ENCODE peak calls at places on chromosome 1, in four cellular contexts. I is IMR-90, M is PC-3, J is fibroblast of lung. L is an unnamed sample.
A peak's percentile ranks its signal among the peaks of the same experiment; 100 is the strongest.

GRCh38 chr1:26477446-26478152 is 5.4 kb downstream of the HMGN2 start:
- DNase-seq in I (peak; percentile 19), M (no peak), J (peak; percentile 26), L (peak; percentile 29)

GRCh38 chr1:99969260-99969728 is 502 bp upstream of the SLC35A3 start:
- DNase-seq in M (peak; percentile 24), J (no peak), I (no peak), L (peak; percentile 44)

GRCh38 chr1:175013445-175013844 is 9.8 kb downstream of the MRPS14 start:
- DNase-seq in I (no peak), J (no peak), M (no peak), L (no peak)

GRCh38 chr1:200969726-200970521 is 53.6 kb downstream of the KIF21B start:
- DNase-seq in J (no peak), M (no peak), I (no peak), L (peak; percentile 74)

GRCh38 chr1:94434339-94435092 is 16.3 kb downstream of the ABCD3 start:
- DNase-seq in I (peak; percentile 55), J (peak; percentile 22), M (no peak), L (no peak)

GRCh38 chr1:209790286-209791193 is 6.2 kb upstream of the C1orf74 start:
- DNase-seq in I (peak; percentile 6), M (no peak), J (peak; percentile 17), L (no peak)

GRCh38 chr1:117008675-117009074 is 7.1 kb downstream of the CD101 start:
- DNase-seq in J (no peak), I (no peak), M (no peak), L (no peak)

GRCh38 chr1:12179111-12179519 is 12.3 kb downstream of the TNFRSF1B start:
- DNase-seq in J (peak; percentile 85), I (peak; percentile 88), M (no peak), L (peak; percentile 98)

GRCh38 chr1:37167479-37167878 is 133.2 kb upstream of the GRIK3 start:
- DNase-seq in I (no peak), J (no peak), M (no peak), L (no peak)

GRCh38 chr1:169928438-169929209 is 34.9 kb upstream of the SCYL3 start:
- DNase-seq in I (peak; percentile 72), J (peak; percentile 62), M (peak; percentile 61), L (no peak)

GRCh38 chr1:202710070-202711025 is at the start of gene SYT2:
- DNase-seq in I (no peak), J (peak; percentile 31), M (no peak), L (peak; percentile 79)

GRCh38 chr1:179731643-179732042 is 11.4 kb upstream of the FAM163A start:
- DNase-seq in J (no peak), I (no peak), M (peak; percentile 26), L (no peak)
- H3K4me2 ChIP-seq in J (no peak overlapping the region), I (no peak overlapping the region), M (no peak overlapping the region), L (no peak overlapping the region)

DNA sequence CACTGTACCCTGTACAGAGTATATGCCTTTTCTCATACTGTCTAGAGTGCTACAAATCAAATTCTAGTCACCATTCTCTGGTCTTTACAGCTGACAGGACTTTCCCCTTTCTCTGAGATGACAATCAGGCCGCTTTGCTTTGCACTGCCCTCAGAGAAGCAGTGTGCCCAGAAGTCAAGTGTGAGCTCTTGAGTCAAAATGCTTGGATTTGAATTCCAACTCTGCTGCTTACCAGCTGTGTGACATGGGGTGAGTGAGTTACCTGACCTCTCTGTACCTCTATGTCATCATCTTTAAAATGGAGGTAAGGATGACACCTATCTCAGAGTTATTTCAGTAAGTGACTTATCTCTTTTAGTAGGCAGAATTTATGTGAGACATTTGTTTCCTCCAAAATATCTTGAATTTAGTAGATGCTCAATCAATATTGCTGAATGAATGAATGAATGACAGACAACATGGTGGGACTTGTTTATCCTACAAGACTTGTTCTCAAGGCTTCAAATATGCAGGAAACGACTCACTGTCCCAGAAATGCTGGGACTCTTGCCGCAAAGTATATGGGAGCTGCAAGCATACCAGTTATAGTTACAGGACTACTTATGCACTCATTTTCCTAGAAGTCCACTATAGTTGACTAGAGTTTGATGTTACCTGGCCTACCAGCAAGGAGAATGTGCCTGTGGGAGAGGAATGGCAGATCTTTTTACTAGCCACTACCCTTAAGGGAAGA is 38.0 kb upstream of the A3GALT2 start:
- DNase-seq in J (peak; percentile 42), I (no peak), M (peak; percentile 23), L (no peak)
- H3K27ac ChIP-seq in J (no peak overlapping the region), I (no peak overlapping the region), M (no peak overlapping the region), L (no peak overlapping the region)

GRCh38 chr1:234913771-234914170 is 214.9 kb downstream of the TOMM20 start:
- DNase-seq in M (no peak), I (no peak), J (no peak), L (no peak)
- H3K4me1 ChIP-seq in M (no peaks in the 10 kb centered on the region), I (peaks cover 5% of the 10 kb centered on the region), J (no peaks in the 10 kb centered on the region), L (peaks cover 20% of the 10 kb centered on the region)

DNA sequence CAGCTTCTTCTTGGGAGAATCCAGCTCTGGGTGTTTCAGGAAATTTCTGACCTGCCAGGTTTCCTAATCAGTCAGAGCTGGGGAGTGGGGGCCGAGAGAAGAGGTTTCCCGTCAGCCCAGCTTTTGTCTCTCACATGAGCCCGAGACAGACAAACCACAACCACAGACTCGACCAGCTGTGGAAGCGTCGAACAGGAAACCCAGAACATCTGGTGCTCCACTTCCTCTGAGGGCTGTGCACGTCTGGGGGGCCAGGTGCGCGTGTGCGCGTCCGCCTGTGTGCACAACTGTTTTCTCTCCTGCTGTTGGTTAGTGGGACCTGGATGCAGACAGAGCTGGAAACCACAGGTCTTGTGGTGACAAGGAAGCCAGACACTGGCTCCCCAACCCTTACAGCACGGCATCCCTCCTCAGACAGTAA is 113.0 kb upstream of the SLC25A33 start:
- DNase-seq in J (peak; percentile 32), M (no peak), I (no peak), L (no peak)
- H3K4me2 ChIP-seq in J (no peak overlapping the region), M (no peak overlapping the region), I (no peak overlapping the region), L (no peak overlapping the region)

DNA sequence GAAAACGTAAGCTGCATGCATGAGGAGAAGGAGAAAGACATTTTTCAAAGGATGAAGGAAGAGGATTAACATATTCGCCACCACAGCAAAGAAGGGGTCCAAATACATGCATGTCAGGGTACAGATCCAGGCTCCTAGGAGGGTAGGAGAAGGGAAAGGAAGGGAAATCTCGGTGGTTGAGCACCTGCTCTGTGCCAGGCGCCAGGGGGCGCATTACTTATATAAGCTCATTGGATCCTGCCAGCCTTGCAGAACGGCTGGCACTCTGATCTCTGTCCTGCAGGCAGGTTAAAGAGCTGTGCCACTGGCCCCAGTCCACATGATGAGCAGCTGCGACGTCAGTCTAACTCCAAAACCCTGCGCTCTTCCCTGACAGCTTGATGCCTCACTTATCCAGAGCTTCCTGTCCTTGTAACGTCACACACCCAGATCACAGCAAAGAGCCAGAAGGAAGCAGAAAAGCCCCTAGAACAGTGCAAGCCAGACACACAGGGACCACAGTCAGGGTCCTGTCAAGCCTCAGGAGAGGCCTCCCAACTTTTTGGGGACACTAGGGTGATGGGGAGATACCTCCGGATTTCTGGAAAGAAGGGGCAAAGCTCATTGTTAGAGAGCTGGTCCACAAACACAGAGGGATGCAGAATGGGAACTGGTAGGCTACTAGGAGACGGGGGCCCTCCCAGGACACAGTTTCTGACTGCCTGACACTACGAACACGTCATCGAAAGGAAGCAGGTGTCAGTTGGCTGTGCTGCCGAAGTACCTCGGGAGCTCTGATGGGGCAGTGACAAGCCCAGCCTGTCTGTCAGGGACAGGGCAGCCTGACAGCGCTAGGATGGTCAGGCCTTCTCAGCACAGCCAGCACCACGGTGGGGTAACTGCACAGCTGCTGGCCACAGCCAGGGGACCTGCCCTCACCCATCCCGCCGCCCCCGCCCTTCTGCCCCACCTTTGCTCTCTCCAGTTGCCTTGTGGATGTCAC is 99.1 kb downstream of the BEND5 start:
- DNase-seq in I (peak; percentile 41), J (peak; percentile 48), M (peak; percentile 73), L (no peak)
- H3K27ac ChIP-seq in I (no peak overlapping the region), J (no peak overlapping the region), M (no peak overlapping the region), L (no peak overlapping the region)

L was measured in osteoblast.